ENCODE peak calls at places on chromosome 19, in six cellular contexts. P, E, D, Q, Y and R are unnamed samples.

GRCh38 chr19:38656171-38656981 is 8.9 kb downstream of the ACTN4 start:
- DNase-seq in P (no peak), E (peak; percentile 84), D (no peak), Q (no peak), Y (no peak), R (no peak)

GRCh38 chr19:57016076-57016475 is 103.7 kb upstream of the USP29 start:
- DNase-seq in P (no peak), E (no peak), D (no peak), Q (no peak), Y (no peak), R (no peak)

GRCh38 chr19:53583181-53583580 is 45.2 kb downstream of the ZNF331 start:
- DNase-seq in P (no peak), E (no peak), D (no peak), Q (no peak), Y (no peak), R (no peak)

GRCh38 chr19:3054972-3055740 is 7.1 kb downstream of the TLE5 start:
- DNase-seq in P (no peak), E (peak; percentile 72), D (no peak), Q (no peak), Y (no peak), R (peak; percentile 92)

GRCh38 chr19:18596752-18597157 is 8.2 kb downstream of the REX1BD start:
- DNase-seq in P (peak; percentile 85), E (peak; percentile 50), D (peak; percentile 90), Q (no peak), Y (no peak), R (peak; percentile 49)

GRCh38 chr19:1265611-1266115 is 3.5 kb upstream of the CIRBP start:
- DNase-seq in P (peak; percentile 51), E (peak; percentile 35), D (no peak), Q (no peak), Y (peak; percentile 71), R (peak; percentile 38)

GRCh38 chr19:1787116-1787515 is 25.0 kb downstream of the ATP8B3 start:
- DNase-seq in P (no peak), E (no peak), D (no peak), Q (no peak), Y (no peak), R (no peak)

GRCh38 chr19:40611096-40611495 is 9.9 kb downstream of the LTBP4 start:
- DNase-seq in P (no peak), E (no peak), D (no peak), Q (no peak), Y (no peak), R (no peak)

GRCh38 chr19:19406878-19407639 is 1.6 kb downstream of the GATAD2A start:
- DNase-seq in P (peak; percentile 60), E (peak; percentile 52), D (no peak), Q (no peak), Y (no peak), R (no peak)

GRCh38 chr19:2180114-2180513 is 16.4 kb downstream of the DOT1L start:
- DNase-seq in P (no peak), E (no peak), D (no peak), Q (no peak), Y (no peak), R (no peak)

GRCh38 chr19:1260749-1261511 is 8.2 kb upstream of the CIRBP start:
- DNase-seq in P (peak; percentile 97), E (peak; percentile 98), D (peak; percentile 98), Q (peak; percentile 91), Y (peak; percentile 99), R (peak; percentile 92)

GRCh38 chr19:16288544-16288943 is 36.1 kb upstream of the KLF2 start:
- DNase-seq in P (no peak), E (peak; percentile 26), D (no peak), Q (no peak), Y (no peak), R (no peak)

GRCh38 chr19:38727306-38727867 is 16.9 kb downstream of the CAPN12 start:
- DNase-seq in P (no peak), E (no peak), D (no peak), Q (no peak), Y (no peak), R (no peak)

GRCh38 chr19:6412111-6412999 is 12.3 kb downstream of the KHSRP start:
- DNase-seq in P (peak; percentile 65), E (peak; percentile 31), D (peak; percentile 87), Q (no peak), Y (peak; percentile 59), R (no peak)

GRCh38 chr19:32372726-32373613 is 27.6 kb downstream of the ZNF507 start:
- DNase-seq in P (no peak), E (no peak), D (no peak), Q (no peak), Y (no peak), R (no peak)

GRCh38 chr19:46181386-46181774 is 33.3 kb downstream of the IGFL2 start:
- DNase-seq in P (no peak), E (peak; percentile 19), D (no peak), Q (no peak), Y (no peak), R (peak; percentile 27)

GRCh38 chr19:3282155-3282554 is 57.7 kb downstream of the CELF5 start:
- DNase-seq in P (no peak), E (no peak), D (no peak), Q (no peak), Y (no peak), R (no peak)

GRCh38 chr19:51712461-51713081 is 11.2 kb downstream of the HAS1 start:
- DNase-seq in P (peak; percentile 34), E (peak; percentile 81), D (peak; percentile 66), Q (no peak), Y (no peak), R (peak; percentile 75)

GRCh38 chr19:15365264-15365663 is 14.3 kb downstream of the AKAP8 start:
- DNase-seq in P (no peak), E (no peak), D (no peak), Q (no peak), Y (no peak), R (no peak)

GRCh38 chr19:13002389-13002898 is 7.2 kb downstream of the NFIX start:
- DNase-seq in P (peak; percentile 31), E (no peak), D (no peak), Q (peak; percentile 89), Y (no peak), R (no peak)